ENCODE peak calls at places on chromosomes 3 and 15, in nine cellular contexts. One of them, this sample, is unnamed.

GRCh38 chr3:120726784-120727183 is 15.5 kb downstream of the RABL3 start:
- DNase-seq in SK-N-SH: no peak
- DNase-seq in neural progenitor cell: no peak
- DNase-seq in GM23248: peak; percentile 40
- DNase-seq in HCT116: no peak
- DNase-seq in GM23338: no peak
- DNase-seq in PC-3: no peak
- DNase-seq in OCI-LY7: no peak
- DNase-seq in hepatocyte: no peak
- DNase-seq in this sample: no peak

GRCh38 chr15:66682246-66682645 is 19.8 kb upstream of the SMAD6 start:
- DNase-seq in PC-3: no peak
- DNase-seq in OCI-LY7: no peak
- DNase-seq in neural progenitor cell: no peak
- DNase-seq in HCT116: no peak
- DNase-seq in GM23248: no peak
- DNase-seq in SK-N-SH: no peak
- DNase-seq in GM23338: no peak
- DNase-seq in hepatocyte: no peak
- DNase-seq in this sample: no peak

GRCh38 chr15:67769468-67770097 is 55.7 kb upstream of the SKOR1 start:
- DNase-seq in PC-3: no peak
- DNase-seq in neural progenitor cell: no peak
- DNase-seq in GM23338: no peak
- DNase-seq in hepatocyte: no peak
- DNase-seq in OCI-LY7: no peak
- DNase-seq in GM23248: no peak
- DNase-seq in HCT116: no peak
- DNase-seq in SK-N-SH: no peak
- DNase-seq in this sample: no peak

GRCh38 chr3:146078031-146078430 is 83.0 kb downstream of the PLOD2 start:
- DNase-seq in PC-3: peak; percentile 66
- DNase-seq in SK-N-SH: no peak
- DNase-seq in GM23338: no peak
- DNase-seq in neural progenitor cell: no peak
- DNase-seq in HCT116: no peak
- DNase-seq in OCI-LY7: no peak
- DNase-seq in hepatocyte: no peak
- DNase-seq in GM23248: peak; percentile 33
- DNase-seq in this sample: no peak

GRCh38 chr15:43911235-43911661 is 84.4 kb downstream of the WDR76 start:
- DNase-seq in HCT116: no peak
- DNase-seq in hepatocyte: no peak
- DNase-seq in PC-3: peak; percentile 93
- DNase-seq in OCI-LY7: no peak
- DNase-seq in GM23248: peak; percentile 98
- DNase-seq in GM23338: no peak
- DNase-seq in neural progenitor cell: no peak
- DNase-seq in SK-N-SH: no peak
- DNase-seq in this sample: no peak

GRCh38 chr15:39598958-39599845 is 18.3 kb downstream of the THBS1 start:
- DNase-seq in HCT116: no peak
- DNase-seq in PC-3: peak; percentile 25
- DNase-seq in OCI-LY7: no peak
- DNase-seq in GM23248: peak; percentile 50
- DNase-seq in GM23338: no peak
- DNase-seq in hepatocyte: no peak
- DNase-seq in SK-N-SH: no peak
- DNase-seq in neural progenitor cell: no peak
- DNase-seq in this sample: no peak

GRCh38 chr15:33810083-33810595 is 158.2 kb upstream of the CHRM5 start:
- DNase-seq in OCI-LY7: no peak
- DNase-seq in PC-3: no peak
- DNase-seq in SK-N-SH: no peak
- DNase-seq in hepatocyte: no peak
- DNase-seq in GM23248: no peak
- DNase-seq in neural progenitor cell: no peak
- DNase-seq in GM23338: peak; percentile 23
- DNase-seq in HCT116: no peak
- DNase-seq in this sample: no peak

GRCh38 chr15:45521596-45522167 is 873 bp downstream of the SLC30A4 start:
- DNase-seq in OCI-LY7: peak; percentile 25
- DNase-seq in hepatocyte: peak; percentile 65
- DNase-seq in GM23248: peak; percentile 24
- DNase-seq in HCT116: no peak
- DNase-seq in PC-3: no peak
- DNase-seq in GM23338: peak; percentile 4
- DNase-seq in SK-N-SH: no peak
- DNase-seq in neural progenitor cell: no peak
- DNase-seq in this sample: peak; percentile 38

GRCh38 chr3:173911446-173911845 is 513.9 kb downstream of the NLGN1 start:
- DNase-seq in GM23338: peak; percentile 25
- DNase-seq in SK-N-SH: no peak
- DNase-seq in OCI-LY7: no peak
- DNase-seq in GM23248: no peak
- DNase-seq in hepatocyte: no peak
- DNase-seq in PC-3: no peak
- DNase-seq in neural progenitor cell: no peak
- DNase-seq in HCT116: no peak
- DNase-seq in this sample: peak; percentile 29

GRCh38 chr15:79455361-79455760 is 23.2 kb downstream of the MINAR1 start:
- DNase-seq in neural progenitor cell: no peak
- DNase-seq in SK-N-SH: no peak
- DNase-seq in OCI-LY7: no peak
- DNase-seq in HCT116: no peak
- DNase-seq in GM23338: no peak
- DNase-seq in hepatocyte: no peak
- DNase-seq in PC-3: no peak
- DNase-seq in GM23248: peak; percentile 15
- DNase-seq in this sample: no peak

GRCh38 chr15:23039917-23040281 is 530 bp upstream of the TUBGCP5 start:
- DNase-seq in SK-N-SH: no peak
- DNase-seq in GM23248: no peak
- DNase-seq in PC-3: no peak
- DNase-seq in neural progenitor cell: no peak
- DNase-seq in OCI-LY7: no peak
- DNase-seq in HCT116: no peak
- DNase-seq in hepatocyte: no peak
- DNase-seq in GM23338: no peak
- DNase-seq in this sample: no peak

GRCh38 chr15:23038741-23039150 is 623 bp downstream of the TUBGCP5 start:
- DNase-seq in neural progenitor cell: no peak
- DNase-seq in GM23338: no peak
- DNase-seq in hepatocyte: peak; percentile 23
- DNase-seq in GM23248: peak; percentile 83
- DNase-seq in HCT116: no peak
- DNase-seq in PC-3: peak; percentile 59
- DNase-seq in SK-N-SH: no peak
- DNase-seq in OCI-LY7: no peak
- DNase-seq in this sample: no peak

GRCh38 chr15:23039151-23039916 is at the start of gene TUBGCP5:
- DNase-seq in hepatocyte: peak; percentile 99
- DNase-seq in OCI-LY7: peak; percentile 99
- DNase-seq in GM23248: peak; percentile 99
- DNase-seq in neural progenitor cell: peak; percentile 99
- DNase-seq in HCT116: peak; percentile 96
- DNase-seq in PC-3: peak; percentile 99
- DNase-seq in GM23338: peak; percentile 98
- DNase-seq in SK-N-SH: peak; percentile 96
- DNase-seq in this sample: peak; percentile 99

GRCh38 chr15:23033979-23034378 is 5.4 kb downstream of the TUBGCP5 start:
- DNase-seq in PC-3: no peak
- DNase-seq in GM23338: no peak
- DNase-seq in hepatocyte: no peak
- DNase-seq in HCT116: no peak
- DNase-seq in OCI-LY7: no peak
- DNase-seq in GM23248: no peak
- DNase-seq in SK-N-SH: no peak
- DNase-seq in neural progenitor cell: no peak
- DNase-seq in this sample: no peak

DNA sequence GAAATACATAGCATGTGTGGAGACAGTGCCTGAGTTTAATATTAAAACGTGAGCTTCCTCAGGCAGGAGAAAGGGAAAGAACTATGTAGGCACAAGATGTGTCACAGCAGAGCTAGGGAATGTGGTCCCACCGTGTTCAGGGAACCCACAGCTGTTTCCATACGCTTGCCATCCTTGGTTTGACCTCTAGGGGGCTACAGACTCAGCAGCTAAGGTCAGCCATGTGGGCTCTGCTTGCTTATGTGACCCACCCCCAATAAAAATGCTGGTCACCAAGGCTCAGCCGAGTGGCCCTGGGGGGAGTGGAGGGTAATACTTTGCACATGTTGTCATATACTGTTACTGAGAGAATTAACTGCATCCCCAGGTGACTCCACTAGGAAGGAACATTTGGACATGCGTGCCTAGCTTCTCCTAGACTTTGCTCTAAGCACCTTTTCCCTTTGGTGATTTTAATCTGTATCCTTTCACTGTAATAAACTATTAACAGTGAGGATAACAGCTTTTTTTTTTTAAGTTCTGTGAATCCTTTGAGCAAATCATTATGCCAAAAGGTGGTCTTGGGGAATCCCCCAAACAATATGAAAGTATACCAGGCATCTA is 3.3 kb downstream of the TUBGCP5 start:
- DNase-seq in SK-N-SH: peak; percentile 73
- DNase-seq in GM23338: peak; percentile 87
- DNase-seq in PC-3: peak; percentile 71
- DNase-seq in GM23248: peak; percentile 71
- DNase-seq in neural progenitor cell: peak; percentile 67
- DNase-seq in hepatocyte: peak; percentile 57
- DNase-seq in OCI-LY7: peak; percentile 70
- DNase-seq in HCT116: peak; percentile 54
- DNase-seq in this sample: peak; percentile 67
- TF ChIP-seq EZH2phosphoT487 in SK-N-SH: no peak
- TF ChIP-seq EZH2phosphoT487 in GM23338: no peak
- TF ChIP-seq EZH2phosphoT487 in PC-3: no peak
- TF ChIP-seq EZH2phosphoT487 in GM23248: no peak
- TF ChIP-seq EZH2phosphoT487 in neural progenitor cell: no peak
- TF ChIP-seq EZH2phosphoT487 in hepatocyte: no peak
- TF ChIP-seq EZH2phosphoT487 in OCI-LY7: no peak
- TF ChIP-seq EZH2phosphoT487 in HCT116: no peak
- TF ChIP-seq EZH2phosphoT487 in this sample: no peak

GRCh38 chr15:95608371-95608770 is 722.1 kb upstream of the NR2F2 start:
- DNase-seq in GM23248: no peak
- DNase-seq in GM23338: no peak
- DNase-seq in SK-N-SH: no peak
- DNase-seq in OCI-LY7: no peak
- DNase-seq in hepatocyte: no peak
- DNase-seq in HCT116: no peak
- DNase-seq in PC-3: no peak
- DNase-seq in neural progenitor cell: no peak
- DNase-seq in this sample: no peak
- TF ChIP-seq EZH2phosphoT487 in GM23248: no peak
- TF ChIP-seq EZH2phosphoT487 in GM23338: no peak
- TF ChIP-seq EZH2phosphoT487 in SK-N-SH: no peak
- TF ChIP-seq EZH2phosphoT487 in OCI-LY7: no peak
- TF ChIP-seq EZH2phosphoT487 in hepatocyte: no peak
- TF ChIP-seq EZH2phosphoT487 in HCT116: no peak
- TF ChIP-seq EZH2phosphoT487 in PC-3: no peak
- TF ChIP-seq EZH2phosphoT487 in neural progenitor cell: no peak
- TF ChIP-seq EZH2phosphoT487 in this sample: no peak

GRCh38 chr15:81184188-81184587 is 12.5 kb upstream of the IL16 start:
- DNase-seq in OCI-LY7: no peak
- DNase-seq in neural progenitor cell: no peak
- DNase-seq in SK-N-SH: no peak
- DNase-seq in GM23248: peak; percentile 95
- DNase-seq in PC-3: no peak
- DNase-seq in HCT116: no peak
- DNase-seq in GM23338: no peak
- DNase-seq in hepatocyte: no peak
- DNase-seq in this sample: no peak

GRCh38 chr15:81181220-81181619 is 15.5 kb upstream of the IL16 start:
- DNase-seq in GM23248: no peak
- DNase-seq in GM23338: no peak
- DNase-seq in PC-3: no peak
- DNase-seq in SK-N-SH: no peak
- DNase-seq in neural progenitor cell: no peak
- DNase-seq in HCT116: no peak
- DNase-seq in hepatocyte: no peak
- DNase-seq in OCI-LY7: no peak
- DNase-seq in this sample: no peak

GRCh38 chr15:81182746-81183402 is 13.8 kb upstream of the IL16 start:
- DNase-seq in GM23338: peak; percentile 36
- DNase-seq in PC-3: no peak
- DNase-seq in neural progenitor cell: peak; percentile 18
- DNase-seq in hepatocyte: no peak
- DNase-seq in GM23248: peak; percentile 50
- DNase-seq in HCT116: no peak
- DNase-seq in SK-N-SH: no peak
- DNase-seq in OCI-LY7: no peak
- DNase-seq in this sample: no peak

GRCh38 chr15:81183403-81183760 is 13.3 kb upstream of the IL16 start:
- DNase-seq in GM23338: no peak
- DNase-seq in PC-3: no peak
- DNase-seq in OCI-LY7: no peak
- DNase-seq in SK-N-SH: no peak
- DNase-seq in hepatocyte: no peak
- DNase-seq in GM23248: no peak
- DNase-seq in neural progenitor cell: no peak
- DNase-seq in HCT116: no peak
- DNase-seq in this sample: no peak

DNA sequence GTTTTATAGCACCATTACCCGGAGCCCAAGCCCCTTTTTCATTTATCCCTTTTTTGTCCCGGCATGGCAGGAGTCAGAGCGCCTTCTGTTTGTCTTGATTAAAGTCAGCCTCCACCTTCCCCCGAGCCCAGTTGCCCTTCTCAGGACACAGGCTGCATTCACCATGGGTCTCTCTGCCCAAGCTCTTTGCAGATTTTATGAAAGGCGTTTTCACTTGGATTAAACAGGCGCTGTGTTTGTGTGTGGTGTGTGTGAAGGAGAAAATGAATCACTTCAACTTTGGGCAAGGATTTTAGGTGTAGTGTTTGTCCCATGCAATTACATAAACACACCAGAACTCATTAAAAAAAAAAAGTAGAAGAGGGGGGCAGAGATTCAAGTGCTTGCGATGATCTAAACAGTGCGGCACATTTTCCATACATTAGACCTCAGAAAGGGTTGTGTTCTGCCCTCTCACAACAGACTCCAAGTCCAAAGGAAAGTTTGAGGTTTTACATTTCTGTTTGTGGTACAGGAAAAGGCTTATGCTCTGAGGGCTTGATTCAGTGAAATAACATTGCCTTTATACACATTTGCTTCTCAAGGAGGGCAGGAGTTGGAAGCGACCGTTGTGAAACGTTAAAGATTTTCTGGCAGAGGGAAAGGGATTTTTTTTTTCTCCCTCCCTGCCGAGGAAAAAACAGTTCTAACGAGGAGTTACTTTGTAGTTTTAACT is 14.5 kb upstream of the IL16 start:
- DNase-seq in PC-3: no peak
- DNase-seq in GM23248: peak; percentile 64
- DNase-seq in OCI-LY7: no peak
- DNase-seq in hepatocyte: peak; percentile 8
- DNase-seq in HCT116: no peak
- DNase-seq in SK-N-SH: no peak
- DNase-seq in GM23338: no peak
- DNase-seq in neural progenitor cell: peak; percentile 50
- DNase-seq in this sample: no peak
- TF ChIP-seq EZH2phosphoT487 in PC-3: no peak
- TF ChIP-seq EZH2phosphoT487 in GM23248: no peak
- TF ChIP-seq EZH2phosphoT487 in OCI-LY7: no peak
- TF ChIP-seq EZH2phosphoT487 in hepatocyte: no peak
- TF ChIP-seq EZH2phosphoT487 in HCT116: no peak
- TF ChIP-seq EZH2phosphoT487 in SK-N-SH: no peak
- TF ChIP-seq EZH2phosphoT487 in GM23338: no peak
- TF ChIP-seq EZH2phosphoT487 in neural progenitor cell: no peak
- TF ChIP-seq EZH2phosphoT487 in this sample: no peak

GRCh38 chr3:129745253-129745652 is 138.8 kb upstream of the PLXND1 start:
- DNase-seq in hepatocyte: peak; percentile 40
- DNase-seq in GM23248: no peak
- DNase-seq in neural progenitor cell: no peak
- DNase-seq in GM23338: peak; percentile 19
- DNase-seq in SK-N-SH: no peak
- DNase-seq in PC-3: no peak
- DNase-seq in OCI-LY7: no peak
- DNase-seq in HCT116: no peak
- DNase-seq in this sample: no peak
- TF ChIP-seq EZH2phosphoT487 in hepatocyte: no peak
- TF ChIP-seq EZH2phosphoT487 in GM23248: no peak
- TF ChIP-seq EZH2phosphoT487 in neural progenitor cell: no peak
- TF ChIP-seq EZH2phosphoT487 in GM23338: no peak
- TF ChIP-seq EZH2phosphoT487 in SK-N-SH: no peak
- TF ChIP-seq EZH2phosphoT487 in PC-3: no peak
- TF ChIP-seq EZH2phosphoT487 in OCI-LY7: no peak
- TF ChIP-seq EZH2phosphoT487 in HCT116: no peak
- TF ChIP-seq EZH2phosphoT487 in this sample: no peak